ENCODE peak calls at places on chromosomes 13 and 19, in eight cellular contexts. V, M, I, C, Y, S, X and H are unnamed samples. For H3K9me3, the result is how much of the 10 kb centered on the place peaks cover.

GRCh38 chr13:44106231-44107152 is 226.8 kb downstream of the LACC1 start:
- DNase-seq in I (no peak), Y (no peak), C (no peak), S (no peak), M (no peak), V (peak), X (no peak), H (no peak)

GRCh38 chr19:49114630-49115363 is 627 bp downstream of the LIN7B start:
- DNase-seq in S (peak), M (peak), Y (peak), I (peak), X (peak), C (peak), V (no peak), H (peak)

GRCh38 chr13:76884167-76884566 is 2.0 kb downstream of the KCTD12 start:
- DNase-seq in Y (peak), M (peak), X (no peak), I (no peak), V (no peak), C (peak), S (peak), H (peak)

GRCh38 chr19:54201172-54201701 is 579 bp downstream of the RPS9 start:
- DNase-seq in Y (no peak), C (peak), X (no peak), I (no peak), V (no peak), M (no peak), S (no peak), H (no peak)

GRCh38 chr19:29983568-29983967 is 41.5 kb downstream of the URI1 start:
- DNase-seq in S (no peak), I (no peak), M (no peak), Y (no peak), X (no peak), V (no peak), C (no peak), H (no peak)

GRCh38 chr13:96473463-96474157 is 383.7 kb downstream of the HS6ST3 start:
- DNase-seq in V (no peak), M (no peak), S (no peak), C (no peak), I (no peak), X (no peak), Y (no peak), H (no peak)

GRCh38 chr19:8655340-8655709 is 24.9 kb downstream of the NFILZ start:
- DNase-seq in V (no peak), M (no peak), Y (no peak), X (no peak), S (no peak), I (no peak), C (no peak), H (no peak)

GRCh38 chr13:23558675-23559536 is 11.3 kb upstream of the TNFRSF19 start:
- DNase-seq in M (peak), S (peak), X (peak), V (peak), C (no peak), Y (peak), I (peak), H (no peak)

GRCh38 chr13:34730966-34731365 is 211.1 kb upstream of the NBEA start:
- DNase-seq in S (no peak), I (no peak), Y (no peak), C (no peak), M (no peak), V (no peak), X (no peak), H (no peak)

GRCh38 chr13:97043302-97043701 is 49.0 kb upstream of the OXGR1 start:
- DNase-seq in S (no peak), M (no peak), Y (no peak), I (no peak), V (no peak), C (no peak), X (no peak), H (no peak)

GRCh38 chr13:97191615-97192014 is 30.5 kb upstream of the MBNL2 start:
- DNase-seq in I (no peak), C (no peak), M (no peak), S (no peak), V (no peak), Y (no peak), X (no peak), H (no peak)

GRCh38 chr19:15469513-15470297 is 5.4 kb upstream of the RASAL3 start:
- DNase-seq in C (peak), X (no peak), M (no peak), I (no peak), Y (no peak), S (no peak), V (no peak), H (no peak)

GRCh38 chr13:37595162-37595561 is 3.4 kb downstream of the POSTN start:
- DNase-seq in Y (no peak), C (no peak), I (peak), M (no peak), S (no peak), X (no peak), V (no peak), H (no peak)

GRCh38 chr19:3852177-3852511 is 16.7 kb downstream of the ZFR2 start:
- DNase-seq in C (no peak), Y (no peak), V (no peak), I (no peak), M (no peak), S (no peak), X (no peak), H (no peak)

GRCh38 chr13:87295636-87296035 is 375.5 kb upstream of the SLITRK5 start:
- DNase-seq in Y (no peak), C (no peak), M (no peak), I (no peak), X (no peak), V (no peak), S (no peak), H (no peak)

GRCh38 chr19:18300930-18301717 is 19.7 kb upstream of the JUND start:
- DNase-seq in I (peak), X (peak), V (peak), Y (peak), M (peak), C (no peak), S (peak), H (peak)

GRCh38 chr13:98909016-98909415 is 68.8 kb downstream of the DOCK9 start:
- DNase-seq in M (no peak), V (peak), X (no peak), S (no peak), I (peak), C (no peak), Y (no peak), H (no peak)

GRCh38 chr19:10402441-10403038 is 802 bp downstream of the CDC37 start:
- DNase-seq in M (no peak), S (no peak), I (no peak), V (no peak), C (no peak), X (no peak), Y (no peak), H (no peak)

DNA sequence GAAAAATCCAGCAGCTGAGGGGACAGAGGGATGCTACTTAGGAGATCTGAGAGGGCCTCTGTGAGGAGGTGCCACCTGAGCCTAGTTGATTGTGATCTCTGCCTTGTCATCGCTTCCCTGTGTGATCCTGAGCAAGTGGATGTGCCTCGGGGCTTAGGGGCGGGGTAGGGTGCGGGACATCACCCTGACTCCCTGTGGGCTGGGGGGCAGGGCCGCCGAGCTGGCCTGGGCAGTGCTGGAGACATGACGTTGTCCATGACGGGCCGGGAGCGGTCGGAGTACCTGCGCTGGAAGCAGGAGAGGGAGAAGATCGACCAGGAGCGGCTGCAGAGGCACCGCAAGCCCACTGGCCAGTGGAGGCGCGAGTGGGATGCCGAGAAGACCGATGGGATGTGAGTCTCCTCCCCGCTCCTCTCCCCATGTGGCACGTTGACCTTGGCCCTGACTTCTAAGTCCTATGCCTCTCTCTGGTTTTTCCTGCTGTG is 8.2 kb upstream of the INAFM1 start:
- DNase-seq in S (no peak), V (no peak), Y (no peak), C (peak), I (no peak), M (no peak), X (no peak), H (no peak)
- TF ChIP-seq POLR2A in S (no peak), V (no peak), Y (no peak), C (no peak), I (no peak), M (no peak), X (no peak), H (no peak)

GRCh38 chr19:52992109-52993004 is 21.4 kb upstream of the ERVV-1 start:
- DNase-seq in V (no peak), M (peak), Y (peak), C (peak), S (peak), I (no peak), X (no peak), H (peak)
- H3K27ac ChIP-seq in V (no peak), M (peak), Y (no peak), C (peak), S (peak), I (peak), X (peak), H (peak)

GRCh38 chr19:52410276-52410675 is 12.6 kb downstream of the ZNF528 start:
- DNase-seq in Y (no peak), V (no peak), X (no peak), I (no peak), C (no peak), S (no peak), M (no peak), H (no peak)

GRCh38 chr19:52415711-52416110 is 13.2 kb upstream of the ZNF534 start:
- DNase-seq in M (no peak), X (no peak), C (no peak), S (no peak), I (no peak), V (no peak), Y (no peak), H (no peak)
- H3K9me3 ChIP-seq in M (half or more), X (under half), C (half or more), S (under half), I (half or more), V (half or more), Y (under half), H (under half)

GRCh38 chr13:113506871-113507388 is 16.4 kb upstream of the DCUN1D2 start:
- DNase-seq in C (no peak), V (no peak), Y (no peak), X (no peak), I (no peak), M (no peak), S (no peak), H (no peak)

GRCh38 chr13:113507564-113508210 is 17.2 kb upstream of the DCUN1D2 start:
- DNase-seq in Y (no peak), S (no peak), V (no peak), C (no peak), M (no peak), I (no peak), X (no peak), H (no peak)

GRCh38 chr13:113508531-113509254 is 18.2 kb upstream of the DCUN1D2 start:
- DNase-seq in M (no peak), S (no peak), I (no peak), X (no peak), C (no peak), Y (no peak), V (no peak), H (no peak)

GRCh38 chr13:113502686-113503085 is 12.2 kb upstream of the DCUN1D2 start:
- DNase-seq in C (no peak), M (no peak), X (no peak), V (no peak), S (no peak), Y (no peak), I (no peak), H (no peak)

GRCh38 chr13:113506025-113506685 is 15.6 kb upstream of the DCUN1D2 start:
- DNase-seq in X (no peak), M (no peak), C (no peak), S (no peak), Y (no peak), I (no peak), V (no peak), H (no peak)
- TF ChIP-seq POLR2A in X (no peak), M (no peak), C (no peak), S (no peak), Y (no peak), I (no peak), V (no peak), H (no peak)

DNA sequence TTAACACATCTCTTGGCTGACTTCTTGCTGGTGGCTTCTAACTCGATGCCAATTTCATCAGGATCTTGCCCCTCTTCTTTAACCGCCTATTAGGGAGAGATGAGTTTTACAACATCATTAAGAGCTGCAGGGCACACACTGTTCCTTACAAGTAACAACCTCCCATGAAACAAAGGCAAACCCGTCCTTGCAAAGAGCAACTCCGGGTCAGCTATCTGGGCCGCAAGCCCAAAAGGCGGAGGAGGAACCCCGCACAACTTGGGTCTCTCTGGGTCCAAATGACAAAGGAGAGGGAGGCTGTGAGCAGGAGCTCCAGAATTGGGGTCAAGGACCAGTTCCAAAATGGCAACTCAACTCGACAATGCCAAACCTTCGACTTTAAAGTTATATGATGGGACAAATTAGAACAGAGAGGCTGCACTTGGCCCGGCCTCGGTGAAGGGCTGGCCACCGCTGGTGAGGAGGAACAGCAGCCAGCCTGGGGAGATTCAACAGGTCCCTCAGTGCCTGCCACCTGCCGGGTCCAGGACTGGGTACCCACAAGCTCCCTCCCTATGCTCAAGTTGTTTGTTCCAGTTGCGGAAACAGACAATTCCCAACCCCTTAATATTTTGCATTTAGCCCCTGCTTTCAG is 1.1 kb downstream of the SAFB2 start:
- DNase-seq in C (peak), S (peak), M (peak), Y (peak), I (no peak), V (no peak), X (peak), H (peak)
- H3K27ac ChIP-seq in C (peak), S (peak), M (peak), Y (peak), I (peak), V (peak), X (peak), H (no peak)

GRCh38 chr19:56721714-56722113 is 50.2 kb upstream of the ZNF835 start:
- DNase-seq in V (no peak), C (no peak), S (no peak), Y (no peak), I (no peak), M (no peak), X (no peak), H (no peak)

GRCh38 chr19:56720281-56720680 is 48.7 kb upstream of the ZNF835 start:
- DNase-seq in Y (peak), M (no peak), V (no peak), X (no peak), I (no peak), S (peak), C (no peak), H (peak)

GRCh38 chr19:56712609-56713008 is 41.1 kb upstream of the ZNF835 start:
- DNase-seq in V (no peak), S (no peak), C (no peak), X (no peak), M (no peak), Y (no peak), I (no peak), H (peak)

DNA sequence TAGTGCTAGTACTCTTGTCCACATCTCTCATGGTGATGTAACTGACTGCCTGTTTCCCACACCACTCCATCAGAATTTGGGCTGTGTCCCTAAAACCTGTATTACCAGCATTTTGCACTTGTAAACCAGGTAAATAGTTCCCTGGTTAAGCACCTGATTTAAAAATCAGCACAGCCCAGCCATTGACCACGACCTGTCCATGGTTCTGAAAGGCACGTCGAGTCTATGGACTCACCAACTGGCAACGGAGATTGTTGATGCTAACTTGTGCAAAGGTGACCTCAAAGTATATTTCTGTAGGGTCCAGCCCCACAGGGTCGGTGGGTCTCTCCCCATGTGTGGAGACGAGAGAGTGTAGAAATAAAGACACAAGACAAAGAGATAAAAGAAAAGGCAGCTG is 46.7 kb upstream of the ZNF835 start:
- DNase-seq in S (no peak), X (no peak), V (no peak), M (no peak), C (no peak), Y (no peak), I (no peak), H (no peak)
- H3K9me3 ChIP-seq in S (under half), X (under half), V (under half), M (under half), C (under half), Y (under half), I (under half), H (under half)

GRCh38 chr19:41739361-41739760 is 16.0 kb upstream of the CEACAM6 start:
- DNase-seq in V (no peak), M (no peak), X (no peak), C (no peak), I (no peak), Y (no peak), S (no peak), H (no peak)
- TF ChIP-seq POLR2A in V (no peak), M (no peak), X (no peak), C (no peak), I (no peak), Y (no peak), S (no peak), H (no peak)